ENCODE peak calls at places on chromosomes 13 and 19, in ten cellular contexts. Z is tibial artery, K is ascending aorta, Y is mammary epithelial cell, W is uterus, L is heart right ventricle, R is astrocyte, S is GM23338, J is body of pancreas, G is left lung. A is an unnamed sample. For H3K27me3, the result is how much of the 10 kb centered on the place peaks cover.

GRCh38 chr19:18868380-18869230 is 27.4 kb downstream of the CERS1 start:
- DNase-seq in Y (no peak), S (peak), R (no peak), L (no peak), J (no peak), G (peak), Z (no peak), W (no peak), K (no peak), A (no peak)

GRCh38 chr13:51562011-51562671 is 22.1 kb upstream of the WDFY2 start:
- DNase-seq in L (no peak), J (no peak), S (no peak), Z (no peak), Y (no peak), G (no peak), W (no peak), K (no peak), R (no peak), A (peak)

GRCh38 chr19:39870171-39870971 is 24.2 kb upstream of the FBL start:
- DNase-seq in R (no peak), S (peak), K (no peak), L (no peak), J (no peak), G (no peak), Y (no peak), Z (no peak), W (no peak), A (no peak)

GRCh38 chr13:74816737-74817136 is 665.2 kb downstream of the TBC1D4 start:
- DNase-seq in Y (no peak), W (no peak), S (no peak), K (no peak), J (no peak), R (no peak), G (no peak), L (no peak), Z (no peak), A (no peak)

GRCh38 chr19:17346109-17346671 is 8.8 kb downstream of the GTPBP3 start:
- DNase-seq in Y (peak), G (peak), J (peak), S (peak), L (peak), W (peak), R (no peak), Z (peak), K (no peak), A (peak)

GRCh38 chr19:1009976-1010538 is 9.8 kb downstream of the GRIN3B start:
- DNase-seq in G (peak), S (no peak), Y (no peak), Z (no peak), J (no peak), L (no peak), K (no peak), W (no peak), R (no peak), A (no peak)

GRCh38 chr13:99677388-99677951 is 176.2 kb downstream of the TM9SF2 start:
- DNase-seq in R (no peak), S (no peak), Y (no peak), J (no peak), W (no peak), L (no peak), K (no peak), Z (no peak), G (no peak), A (no peak)

GRCh38 chr13:100987993-100988392 is 313.4 kb upstream of the TMTC4 start:
- DNase-seq in Z (no peak), G (no peak), S (peak), W (no peak), R (peak), L (no peak), K (no peak), Y (no peak), J (no peak), A (no peak)

GRCh38 chr19:41528106-41528505 is 47.9 kb upstream of the CEACAM21 start:
- DNase-seq in L (no peak), G (no peak), W (no peak), R (no peak), J (no peak), Y (peak), S (peak), Z (no peak), K (no peak), A (no peak)

GRCh38 chr13:50613356-50613831 is 230.1 kb downstream of the DLEU7 start:
- DNase-seq in J (no peak), Z (no peak), R (peak), Y (no peak), S (no peak), G (no peak), W (no peak), K (no peak), L (no peak), A (no peak)

GRCh38 chr13:23628250-23628649 is 58.0 kb downstream of the TNFRSF19 start:
- DNase-seq in L (no peak), K (no peak), W (no peak), S (peak), G (no peak), J (no peak), Z (no peak), Y (no peak), R (no peak), A (no peak)

DNA sequence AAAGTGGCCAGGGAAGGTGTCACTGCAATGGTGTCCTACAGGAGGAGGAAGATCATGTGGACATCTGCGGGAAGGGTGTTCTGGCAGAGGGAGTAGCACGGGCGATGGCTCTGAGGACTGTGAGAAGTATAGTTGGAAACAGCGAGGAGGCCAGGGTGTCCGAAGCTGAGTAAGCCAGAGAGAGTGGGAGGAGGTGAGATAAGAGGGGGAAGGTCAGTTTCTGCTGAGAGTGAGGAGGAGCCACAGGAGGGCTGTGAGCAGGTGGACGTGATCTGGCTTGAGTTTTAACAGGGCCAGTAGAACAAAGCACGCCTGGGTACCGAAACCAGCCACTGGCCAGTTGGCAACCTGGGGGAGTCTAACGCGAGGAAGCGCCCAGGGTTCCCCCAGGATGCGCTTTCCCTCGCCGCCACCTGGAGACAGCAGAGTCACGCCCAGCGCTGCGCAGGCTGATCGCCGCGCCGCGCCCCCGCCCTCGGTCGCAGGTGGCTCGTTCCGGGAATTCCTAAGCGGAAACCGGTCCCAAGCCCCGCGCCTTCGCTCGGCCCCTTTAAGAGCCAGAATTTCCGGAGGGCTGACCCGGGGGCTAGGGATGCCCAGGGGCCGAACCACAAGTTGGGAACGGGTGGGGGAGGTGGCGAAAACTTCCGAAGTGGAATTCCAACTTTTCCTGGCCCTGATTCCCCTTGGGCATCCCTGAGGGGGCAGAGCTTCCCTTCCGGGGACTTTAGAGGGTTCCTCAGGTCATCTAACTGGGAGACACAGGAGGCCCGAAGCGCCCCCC is 1.1 kb upstream of the LSR start:
- DNase-seq in G (peak), L (no peak), J (peak), Z (peak), Y (peak), R (no peak), S (peak), W (no peak), K (no peak), A (peak)
- TF ChIP-seq CTCF in G (peak), L (peak), J (peak), Z (no peak), Y (peak), R (no peak), S (peak), W (peak), K (no peak), A (peak)

GRCh38 chr13:113417008-113417735 is 36.1 kb downstream of the ADPRHL1 start:
- DNase-seq in L (no peak), J (no peak), Y (no peak), S (no peak), G (no peak), K (no peak), Z (no peak), W (no peak), R (no peak), A (no peak)
- H3K27me3 ChIP-seq in L (under half), J (under half), Y (under half), S (under half), G (under half), K (under half), Z (under half), W (under half), R (under half), A (under half)

DNA sequence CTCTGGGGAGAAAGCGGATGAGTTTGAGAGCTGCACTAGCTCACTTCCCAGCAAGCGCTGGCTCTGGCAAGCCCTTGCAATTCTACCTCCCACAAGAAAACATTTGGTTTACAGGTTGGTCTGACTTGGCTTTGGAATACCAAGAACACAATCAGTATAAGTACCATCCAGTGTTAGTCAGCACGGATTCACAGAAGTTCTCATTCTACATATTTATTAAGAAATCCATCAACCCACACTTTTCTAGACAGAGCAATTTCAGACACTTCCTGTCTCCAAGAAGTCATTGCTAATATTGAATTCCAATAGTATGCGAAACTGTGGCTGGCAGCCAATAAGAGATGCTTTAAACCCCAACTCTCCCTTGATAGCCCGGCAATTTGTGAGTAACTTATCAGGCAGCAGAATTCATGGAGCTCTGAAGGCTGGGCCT is 59.5 kb upstream of the WASF3 start:
- DNase-seq in R (peak), W (no peak), K (no peak), J (no peak), S (no peak), Y (peak), Z (no peak), G (no peak), L (no peak), A (no peak)
- H3K4me3 ChIP-seq in R (no peak), W (no peak), K (no peak), J (no peak), S (no peak), Y (no peak), Z (no peak), G (no peak), L (no peak), A (no peak)

DNA sequence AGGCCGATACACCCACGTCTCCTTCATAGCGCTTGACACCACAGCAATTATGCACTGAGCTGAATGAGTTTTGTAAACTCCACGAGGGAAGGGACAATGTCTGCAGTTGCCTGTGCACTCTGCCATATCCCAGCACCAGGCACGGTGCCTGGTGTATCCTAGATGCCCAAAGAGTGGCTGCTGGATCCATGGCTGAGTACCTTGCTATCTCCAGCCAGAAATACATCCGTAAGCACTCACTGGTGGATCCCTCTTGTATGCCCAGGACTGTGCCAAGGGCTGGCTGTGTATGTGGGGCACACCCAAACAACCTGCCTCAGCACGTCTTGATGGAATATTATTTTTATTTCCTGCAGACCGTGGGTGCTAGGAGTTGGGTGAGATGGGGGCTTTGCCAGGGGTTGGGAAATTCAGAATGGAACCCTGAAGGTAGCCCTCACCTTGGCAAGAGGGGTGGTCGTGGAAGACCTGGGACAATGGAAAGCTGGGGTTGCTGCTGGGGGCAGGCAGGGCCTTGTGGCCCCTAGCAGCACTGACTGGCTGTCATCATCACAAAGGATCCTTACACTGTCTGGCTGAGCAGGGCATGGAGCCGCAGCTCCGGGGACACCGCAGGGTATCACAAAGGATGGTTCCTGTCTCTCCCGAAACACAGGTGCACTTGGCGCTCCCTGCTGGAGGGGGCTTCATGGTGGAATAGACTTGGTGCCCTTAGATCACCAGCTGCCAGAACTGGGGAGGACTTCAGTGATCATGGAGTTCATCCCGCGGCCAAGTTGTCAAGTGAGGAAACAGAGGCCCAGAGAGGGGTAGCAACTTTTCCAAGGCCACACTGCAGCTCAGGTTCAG is 131.3 kb downstream of the URI1 start:
- DNase-seq in L (no peak), G (no peak), R (no peak), Z (peak), Y (no peak), W (no peak), K (no peak), J (no peak), S (peak), A (no peak)
- TF ChIP-seq CTCF in L (no peak), G (no peak), R (no peak), Z (no peak), Y (no peak), W (no peak), K (no peak), J (no peak), S (peak), A (no peak)

GRCh38 chr19:9057505-9058258 is 29.2 kb upstream of the OR1M1 start:
- DNase-seq in R (no peak), J (no peak), L (no peak), Z (no peak), K (no peak), W (no peak), G (no peak), Y (no peak), S (no peak), A (no peak)
- H3K27me3 ChIP-seq in R (under half), J (under half), L (under half), Z (under half), K (under half), W (under half), G (under half), Y (under half), S (under half), A (under half)

GRCh38 chr19:5115351-5115750 is 146.4 kb downstream of the KDM4B start:
- DNase-seq in W (no peak), J (no peak), L (no peak), K (no peak), G (no peak), Y (no peak), R (no peak), Z (no peak), S (no peak), A (no peak)

GRCh38 chr19:5114713-5115112 is 145.8 kb downstream of the KDM4B start:
- DNase-seq in K (no peak), Y (no peak), S (no peak), Z (no peak), L (no peak), W (no peak), J (peak), R (no peak), G (no peak), A (no peak)

GRCh38 chr19:5117421-5117820 is 148.5 kb downstream of the KDM4B start:
- DNase-seq in W (no peak), G (no peak), K (no peak), S (no peak), Y (no peak), Z (no peak), J (no peak), L (no peak), R (no peak), A (no peak)

GRCh38 chr19:5116292-5116691 is 147.4 kb downstream of the KDM4B start:
- DNase-seq in K (no peak), R (no peak), W (no peak), J (no peak), G (no peak), Z (no peak), Y (no peak), S (no peak), L (no peak), A (no peak)

GRCh38 chr19:5115771-5116202 is 146.9 kb downstream of the KDM4B start:
- DNase-seq in K (no peak), Y (no peak), G (no peak), Z (no peak), L (no peak), W (no peak), S (no peak), R (peak), J (no peak), A (no peak)
- H3K4me3 ChIP-seq in K (no peak), Y (no peak), G (no peak), Z (no peak), L (no peak), W (no peak), S (no peak), R (no peak), J (no peak), A (no peak)

GRCh38 chr19:11284535-11284934 is 11.4 kb upstream of the TSPAN16 start:
- DNase-seq in Y (no peak), Z (no peak), W (no peak), J (no peak), R (no peak), G (no peak), L (no peak), K (no peak), S (no peak), A (no peak)

GRCh38 chr19:11281336-11282049 is 14.5 kb upstream of the TSPAN16 start:
- DNase-seq in S (no peak), Y (peak), K (no peak), W (no peak), R (no peak), Z (no peak), G (no peak), L (no peak), J (no peak), A (no peak)

GRCh38 chr19:11291415-11291814 is 4.5 kb upstream of the TSPAN16 start:
- DNase-seq in R (no peak), S (no peak), L (no peak), J (no peak), Y (no peak), W (no peak), G (no peak), Z (no peak), K (no peak), A (no peak)

GRCh38 chr19:11288349-11288748 is 7.6 kb upstream of the TSPAN16 start:
- DNase-seq in Z (no peak), L (no peak), J (no peak), G (no peak), Y (no peak), W (no peak), S (peak), K (no peak), R (no peak), A (no peak)

GRCh38 chr19:11286312-11286974 is 9.5 kb upstream of the TSPAN16 start:
- DNase-seq in J (no peak), R (peak), Y (no peak), W (no peak), G (no peak), S (no peak), K (no peak), L (no peak), Z (no peak), A (no peak)
- TF ChIP-seq CTCF in J (no peak), R (no peak), Y (peak), W (peak), G (no peak), S (no peak), K (no peak), L (peak), Z (no peak), A (no peak)

GRCh38 chr13:95146486-95146885 is 154.8 kb downstream of the ABCC4 start:
- DNase-seq in R (no peak), J (no peak), K (no peak), L (no peak), Z (no peak), G (no peak), W (no peak), Y (no peak), S (no peak), A (no peak)
- H3K27me3 ChIP-seq in R (under half), J (under half), K (under half), L (under half), Z (under half), G (under half), W (under half), Y (under half), S (under half), A (under half)

DNA sequence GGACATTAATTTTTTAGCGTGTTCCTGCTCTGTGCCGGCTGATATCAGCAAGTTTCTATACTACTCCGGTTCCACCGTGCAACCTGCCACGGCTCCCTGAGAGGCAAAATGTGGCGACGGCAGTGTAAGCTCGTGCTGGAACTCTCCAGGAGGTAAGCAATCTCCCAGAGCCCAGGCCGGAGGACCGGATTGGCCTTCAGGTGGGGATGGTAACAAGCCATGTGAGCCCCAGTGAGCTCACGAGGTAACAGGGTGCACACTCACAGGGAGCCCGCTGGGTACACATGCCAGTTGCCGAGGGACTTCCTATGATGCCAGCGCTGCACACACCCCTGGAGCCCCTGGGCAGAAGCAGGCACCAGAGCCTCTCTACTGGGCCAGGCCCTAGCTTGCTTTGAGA is 38.5 kb downstream of the NAXD start:
- DNase-seq in R (no peak), W (no peak), Y (no peak), J (no peak), S (no peak), L (no peak), G (peak), K (no peak), Z (no peak), A (no peak)
- H3K4me3 ChIP-seq in R (no peak), W (no peak), Y (no peak), J (no peak), S (no peak), L (no peak), G (no peak), K (no peak), Z (no peak), A (no peak)

A was measured in GM06990.